ENCODE peak calls at places on chromosomes 3 and 15, in nine cellular contexts. G, Z, Y, C, U, F, R, Q and E are unnamed samples.
A peak's percentile ranks its signal among the peaks of the same experiment; 100 is the strongest.

GRCh38 chr3:46733026-46733800 is 15.5 kb upstream of the PRSS50 start:
- DNase-seq in Q (no peak), F (peak; percentile 4), R (no peak), U (no peak), Z (no peak), C (no peak), G (no peak), Y (no peak), E (no peak)

GRCh38 chr3:86995537-86995936 is 4.6 kb upstream of the VGLL3 start:
- DNase-seq in Q (no peak), Y (no peak), U (peak; percentile 90), Z (no peak), F (peak; percentile 92), R (no peak), C (no peak), G (peak; percentile 88), E (peak; percentile 40)

GRCh38 chr3:87509401-87509800 is 233.0 kb upstream of the POU1F1 start:
- DNase-seq in G (no peak), F (no peak), U (no peak), R (no peak), Q (no peak), Z (no peak), Y (no peak), C (no peak), E (no peak)

GRCh38 chr15:52436971-52437370 is 91.7 kb downstream of the MYO5A start:
- DNase-seq in R (no peak), C (no peak), U (no peak), Y (no peak), Q (no peak), G (peak; percentile 66), Z (no peak), F (no peak), E (no peak)

GRCh38 chr3:130905551-130905950 is 11.7 kb downstream of the ATP2C1 start:
- DNase-seq in Y (no peak), Q (no peak), Z (no peak), R (no peak), C (no peak), G (peak; percentile 64), F (no peak), U (peak; percentile 73), E (peak; percentile 43)

GRCh38 chr3:51538459-51539290 is at the start of gene RAD54L2:
- DNase-seq in U (peak; percentile 96), F (peak; percentile 55), R (peak; percentile 77), C (peak; percentile 88), Y (peak; percentile 78), Q (peak; percentile 91), G (peak; percentile 77), Z (peak; percentile 52), E (no peak)

GRCh38 chr3:44568561-44568960 is 13.6 kb downstream of the ZKSCAN7 start:
- DNase-seq in Z (no peak), C (no peak), Q (no peak), G (peak; percentile 77), R (no peak), Y (no peak), F (no peak), U (peak; percentile 36), E (no peak)

GRCh38 chr3:10522646-10523303 is 17.4 kb upstream of the ATP2B2 start:
- DNase-seq in Q (peak; percentile 21), R (no peak), G (no peak), Z (no peak), F (no peak), C (no peak), Y (no peak), U (no peak), E (no peak)

GRCh38 chr3:43266995-43267394 is 19.3 kb upstream of the SNRK start:
- DNase-seq in R (no peak), C (no peak), Q (no peak), F (no peak), Z (no peak), U (no peak), G (no peak), Y (no peak), E (no peak)

GRCh38 chr3:138594150-138594934 is at the start of gene CEP70:
- DNase-seq in Y (peak; percentile 85), Q (peak; percentile 89), C (peak; percentile 96), G (peak; percentile 94), U (peak; percentile 97), R (no peak), Z (no peak), F (peak; percentile 84), E (peak; percentile 53)

GRCh38 chr3:184559336-184559735 is 2.2 kb upstream of the EPHB3 start:
- DNase-seq in Z (no peak), F (no peak), Q (no peak), Y (no peak), R (no peak), C (no peak), U (no peak), G (no peak), E (no peak)

GRCh38 chr3:117660941-117661635 is 951.5 kb downstream of the TUSC7 start:
- DNase-seq in Y (no peak), C (no peak), Z (no peak), Q (no peak), R (no peak), U (peak; percentile 34), G (peak; percentile 3), F (peak; percentile 41), E (peak; percentile 12)

GRCh38 chr3:9800529-9800928 is 7.6 kb downstream of the ARPC4 start:
- DNase-seq in Q (no peak), C (no peak), U (no peak), F (no peak), G (no peak), Z (no peak), Y (no peak), R (no peak), E (no peak)

GRCh38 chr15:31402511-31403056 is 75.9 kb downstream of the KLF13 start:
- DNase-seq in Z (no peak), U (no peak), Q (no peak), R (no peak), F (no peak), G (peak; percentile 85), C (peak; percentile 83), Y (no peak), E (no peak)

GRCh38 chr15:69032006-69032405 is 17.5 kb downstream of the NOX5 start:
- DNase-seq in Z (no peak), G (no peak), U (no peak), Y (no peak), F (no peak), R (no peak), C (no peak), Q (no peak), E (no peak)

GRCh38 chr3:107416138-107416537 is 38.9 kb downstream of the CCDC54 start:
- DNase-seq in Z (no peak), R (no peak), Q (no peak), G (peak; percentile 73), C (no peak), U (peak; percentile 18), F (no peak), Y (no peak), E (no peak)

GRCh38 chr15:48021336-48022086 is 99.3 kb upstream of the SLC24A5 start:
- DNase-seq in Q (no peak), G (peak; percentile 46), F (no peak), C (no peak), Z (no peak), Y (no peak), R (no peak), U (no peak), E (no peak)

GRCh38 chr3:31361391-31362273 is 171.1 kb upstream of the STT3B start:
- DNase-seq in U (peak; percentile 24), Y (no peak), Z (no peak), R (no peak), Q (no peak), F (peak; percentile 66), G (peak; percentile 88), C (no peak), E (peak; percentile 53)